ENCODE peak calls at places on chromosome 15, in four cellular contexts. C is GM12878, E is K562, P is HepG2. H is an unnamed sample.

GRCh38 chr15:31557899-31558298 is 231.3 kb downstream of the KLF13 start:
- DNase-seq in E (no peak), C (no peak), P (no peak), H (no peak)

GRCh38 chr15:49624046-49624445 is 3.2 kb downstream of the DTWD1 start:
- DNase-seq in C (no peak), P (no peak), E (no peak), H (no peak)

GRCh38 chr15:60414016-60414682 is 16.4 kb upstream of the ANXA2 start:
- DNase-seq in E (no peak), C (no peak), P (no peak), H (no peak)

GRCh38 chr15:95286316-95286880 is 1044.1 kb upstream of the NR2F2 start:
- DNase-seq in P (no peak), C (no peak), E (no peak), H (no peak)

GRCh38 chr15:80697316-80697715 is 2.2 kb downstream of the ABHD17C start:
- DNase-seq in C (no peak), E (no peak), P (no peak), H (no peak)

GRCh38 chr15:82856397-82857170 is 47.2 kb downstream of the WHAMM start:
- DNase-seq in C (no peak), P (peak), E (no peak), H (no peak)

GRCh38 chr15:99844150-99844549 is 110.9 kb upstream of the LYSMD4 start:
- DNase-seq in E (no peak), C (no peak), P (no peak), H (no peak)

GRCh38 chr15:67144609-67145306 is 79.4 kb downstream of the SMAD3 start:
- DNase-seq in P (no peak), E (no peak), C (no peak), H (peak)

GRCh38 chr15:90607361-90607760 is 77.6 kb downstream of the CRTC3 start:
- DNase-seq in C (no peak), P (no peak), E (no peak), H (no peak)

GRCh38 chr15:81256916-81257315 is 60.2 kb downstream of the IL16 start:
- DNase-seq in C (no peak), E (peak), P (no peak), H (no peak)

GRCh38 chr15:94470492-94470891 is 239.1 kb downstream of the MCTP2 start:
- DNase-seq in P (no peak), E (no peak), C (no peak), H (no peak)

GRCh38 chr15:73841756-73842590 is 31.4 kb upstream of the TBC1D21 start:
- DNase-seq in E (no peak), P (no peak), C (no peak), H (no peak)

GRCh38 chr15:73573572-73573971 is 59.6 kb downstream of the NPTN start:
- DNase-seq in P (no peak), E (no peak), C (no peak), H (no peak)

GRCh38 chr15:24075420-24076089 is 388.4 kb upstream of the NDN start:
- DNase-seq in E (no peak), C (no peak), P (no peak), H (no peak)

GRCh38 chr15:70299931-70300858 is 202.5 kb upstream of the TLE3 start:
- DNase-seq in P (no peak), E (no peak), C (peak), H (no peak)

GRCh38 chr15:23877502-23878412 is 190.7 kb upstream of the NDN start:
- DNase-seq in P (peak), C (no peak), E (peak), H (peak)

GRCh38 chr15:73786518-73786917 is 33.4 kb upstream of the INSYN1 start:
- DNase-seq in E (no peak), P (no peak), C (no peak), H (peak)

GRCh38 chr15:85541744-85542143 is 161.3 kb downstream of the AKAP13 start:
- DNase-seq in P (no peak), C (no peak), E (no peak), H (no peak)

GRCh38 chr15:45660231-45660979 is 25.6 kb downstream of the SQOR start:
- DNase-seq in P (no peak), E (peak), C (no peak), H (no peak)

GRCh38 chr15:32898414-32898813 is 180.6 kb downstream of the GREM1 start:
- DNase-seq in C (no peak), P (no peak), E (no peak), H (no peak)

GRCh38 chr15:42427429-42428223 is 63.3 kb downstream of the ZNF106 start:
- DNase-seq in E (no peak), C (no peak), P (no peak), H (no peak)

GRCh38 chr15:25931846-25932245 is 68.7 kb upstream of the ATP10A start:
- DNase-seq in E (no peak), C (no peak), P (no peak), H (no peak)

GRCh38 chr15:101773496-101774100 is 29.7 kb upstream of the OR4F6 start:
- DNase-seq in E (peak), P (peak), C (no peak), H (peak)

GRCh38 chr15:65638681-65639089 is 16.9 kb downstream of the SLC24A1 start:
- DNase-seq in C (peak), E (peak), P (peak), H (no peak)

GRCh38 chr15:52481915-52482314 is 46.8 kb downstream of the MYO5A start:
- DNase-seq in P (no peak), E (no peak), C (peak), H (no peak)

GRCh38 chr15:80059786-80060489 is 462 bp downstream of the ZFAND6 start:
- DNase-seq in C (no peak), E (peak), P (peak), H (peak)

GRCh38 chr15:83208357-83208661 is 686 bp upstream of the HDGFL3 start:
- DNase-seq in P (no peak), E (no peak), C (no peak), H (no peak)

GRCh38 chr15:89360294-89360971 is 25.8 kb upstream of the POLG start:
- DNase-seq in P (no peak), E (no peak), C (no peak), H (peak)

GRCh38 chr15:81645470-81645869 is 271.5 kb upstream of the TMC3 start:
- DNase-seq in E (no peak), P (no peak), C (no peak), H (no peak)

GRCh38 chr15:92277776-92278175 is 115.9 kb upstream of the ST8SIA2 start:
- DNase-seq in E (no peak), P (no peak), C (no peak), H (no peak)

GRCh38 chr15:56857828-56858227 is 60.6 kb upstream of the TCF12 start:
- DNase-seq in C (no peak), E (no peak), P (no peak), H (no peak)

GRCh38 chr15:70318996-70319465 is 221.3 kb upstream of the TLE3 start:
- DNase-seq in P (no peak), E (no peak), C (no peak), H (no peak)

GRCh38 chr15:58462547-58462946 is 30.8 kb downstream of the LIPC start:
- DNase-seq in C (no peak), P (no peak), E (no peak), H (no peak)
- TF ChIP-seq CBFB in C (no peak), P (no peak), E (no peak), H (no peak)

GRCh38 chr15:62777657-62778056 is 264.9 kb upstream of the TPM1 start:
- DNase-seq in C (no peak), E (no peak), P (no peak), H (no peak)
- TF ChIP-seq CBFB in C (no peak), E (no peak), P (no peak), H (no peak)

GRCh38 chr15:68697711-68698690 is 119.2 kb downstream of the CORO2B start:
- DNase-seq in E (no peak), C (no peak), P (no peak), H (no peak)

GRCh38 chr15:68699124-68699880 is 120.5 kb downstream of the CORO2B start:
- DNase-seq in P (no peak), C (no peak), E (no peak), H (no peak)

GRCh38 chr15:68698708-68699107 is 119.9 kb downstream of the CORO2B start:
- DNase-seq in P (no peak), E (no peak), C (no peak), H (no peak)

GRCh38 chr15:68700395-68701123 is 120.1 kb downstream of the ANP32A start:
- DNase-seq in E (no peak), C (no peak), P (no peak), H (peak)

GRCh38 chr15:68699881-68700394 is 120.8 kb downstream of the ANP32A start:
- DNase-seq in P (no peak), E (no peak), C (no peak), H (no peak)
- TF ChIP-seq CBFB in P (no peak), E (no peak), C (no peak), H (no peak)

GRCh38 chr15:98433856-98434255 is 214.5 kb upstream of the IGF1R start:
- DNase-seq in P (no peak), E (no peak), C (no peak), H (no peak)

GRCh38 chr15:98425173-98425572 is 223.2 kb upstream of the IGF1R start:
- DNase-seq in C (no peak), E (no peak), P (no peak), H (no peak)

GRCh38 chr15:98428253-98428989 is 219.9 kb upstream of the IGF1R start:
- DNase-seq in C (no peak), E (peak), P (peak), H (peak)

GRCh38 chr15:98433302-98433701 is 215.0 kb upstream of the IGF1R start:
- DNase-seq in P (no peak), E (no peak), C (no peak), H (no peak)

GRCh38 chr15:98431171-98431570 is 217.2 kb upstream of the IGF1R start:
- DNase-seq in C (no peak), P (no peak), E (no peak), H (no peak)
- TF ChIP-seq CBFB in C (no peak), P (no peak), E (no peak), H (no peak)

H was measured in WTC11.